ENCODE peak calls at places on chromosomes 2 and 18, in seven cellular contexts. One of them, this sample, is unnamed.

GRCh38 chr18:57705861-57706590 is 84.4 kb upstream of the NARS1 start:
- DNase-seq in GM23338: no peak
- DNase-seq in M059J: no peak
- DNase-seq in GM04503: no peak
- DNase-seq in PC-3: peak; percentile 81
- DNase-seq in islet precursor cell: peak; percentile 12
- DNase-seq in endothelial cell: no peak
- DNase-seq in this sample: no peak

GRCh38 chr2:239441261-239441701 is 40.5 kb upstream of the HDAC4 start:
- DNase-seq in GM23338: peak; percentile 8
- DNase-seq in M059J: no peak
- DNase-seq in endothelial cell: no peak
- DNase-seq in islet precursor cell: no peak
- DNase-seq in GM04503: no peak
- DNase-seq in PC-3: no peak
- DNase-seq in this sample: no peak

GRCh38 chr2:23712756-23713151 is 214.2 kb downstream of the ATAD2B start:
- DNase-seq in GM04503: no peak
- DNase-seq in PC-3: no peak
- DNase-seq in islet precursor cell: no peak
- DNase-seq in GM23338: no peak
- DNase-seq in M059J: no peak
- DNase-seq in endothelial cell: no peak
- DNase-seq in this sample: no peak

GRCh38 chr2:211114826-211115450 is 558.5 kb downstream of the CPS1 start:
- DNase-seq in GM23338: no peak
- DNase-seq in endothelial cell: no peak
- DNase-seq in GM04503: no peak
- DNase-seq in islet precursor cell: no peak
- DNase-seq in M059J: no peak
- DNase-seq in PC-3: no peak
- DNase-seq in this sample: no peak

GRCh38 chr2:236159778-236160170 is 8.4 kb downstream of the GBX2 start:
- DNase-seq in PC-3: no peak
- DNase-seq in GM23338: peak; percentile 40
- DNase-seq in islet precursor cell: no peak
- DNase-seq in M059J: no peak
- DNase-seq in GM04503: no peak
- DNase-seq in endothelial cell: no peak
- DNase-seq in this sample: no peak

GRCh38 chr2:17303496-17303895 is 214.7 kb downstream of the RAD51AP2 start:
- DNase-seq in GM23338: peak; percentile 21
- DNase-seq in islet precursor cell: no peak
- DNase-seq in M059J: peak; percentile 69
- DNase-seq in GM04503: no peak
- DNase-seq in PC-3: peak; percentile 31
- DNase-seq in endothelial cell: no peak
- DNase-seq in this sample: no peak

GRCh38 chr2:10471046-10471571 is 23.0 kb upstream of the ODC1 start:
- DNase-seq in GM23338: peak; percentile 36
- DNase-seq in islet precursor cell: peak; percentile 71
- DNase-seq in M059J: no peak
- DNase-seq in endothelial cell: no peak
- DNase-seq in PC-3: no peak
- DNase-seq in GM04503: no peak
- DNase-seq in this sample: peak; percentile 76

GRCh38 chr2:113966832-113967231 is 76.9 kb downstream of the ACTR3 start:
- DNase-seq in M059J: no peak
- DNase-seq in GM04503: no peak
- DNase-seq in PC-3: peak; percentile 46
- DNase-seq in GM23338: no peak
- DNase-seq in islet precursor cell: no peak
- DNase-seq in endothelial cell: no peak
- DNase-seq in this sample: no peak

GRCh38 chr2:31151501-31151900 is 13.3 kb upstream of the GALNT14 start:
- DNase-seq in PC-3: peak; percentile 30
- DNase-seq in M059J: peak; percentile 24
- DNase-seq in islet precursor cell: peak; percentile 57
- DNase-seq in GM04503: no peak
- DNase-seq in GM23338: peak; percentile 47
- DNase-seq in endothelial cell: no peak
- DNase-seq in this sample: no peak

GRCh38 chr18:6683112-6683876 is 46.2 kb upstream of the ARHGAP28 start:
- DNase-seq in M059J: peak; percentile 12
- DNase-seq in GM23338: peak; percentile 65
- DNase-seq in endothelial cell: no peak
- DNase-seq in islet precursor cell: peak; percentile 71
- DNase-seq in PC-3: no peak
- DNase-seq in GM04503: no peak
- DNase-seq in this sample: peak; percentile 74

GRCh38 chr2:27977623-27978312 is 87.2 kb downstream of the BABAM2 start:
- DNase-seq in M059J: peak; percentile 99
- DNase-seq in GM04503: peak; percentile 95
- DNase-seq in islet precursor cell: peak; percentile 52
- DNase-seq in GM23338: no peak
- DNase-seq in PC-3: peak; percentile 96
- DNase-seq in endothelial cell: no peak
- DNase-seq in this sample: no peak

GRCh38 chr2:224837558-224837957 is 121.4 kb upstream of the CCDC195 start:
- DNase-seq in PC-3: peak; percentile 73
- DNase-seq in GM04503: peak; percentile 55
- DNase-seq in endothelial cell: no peak
- DNase-seq in M059J: peak; percentile 84
- DNase-seq in islet precursor cell: no peak
- DNase-seq in GM23338: no peak
- DNase-seq in this sample: no peak

GRCh38 chr2:240302933-240303332 is 132.5 kb upstream of the GPC1 start:
- DNase-seq in M059J: no peak
- DNase-seq in islet precursor cell: no peak
- DNase-seq in GM04503: no peak
- DNase-seq in GM23338: no peak
- DNase-seq in endothelial cell: no peak
- DNase-seq in PC-3: no peak
- DNase-seq in this sample: no peak

GRCh38 chr2:216341151-216341550 is 31.1 kb downstream of the MARCHF4 start:
- DNase-seq in PC-3: no peak
- DNase-seq in M059J: no peak
- DNase-seq in GM23338: no peak
- DNase-seq in endothelial cell: no peak
- DNase-seq in GM04503: no peak
- DNase-seq in islet precursor cell: no peak
- DNase-seq in this sample: no peak

GRCh38 chr2:190999949-191000665 is 13.9 kb downstream of the STAT1 start:
- DNase-seq in GM04503: no peak
- DNase-seq in GM23338: no peak
- DNase-seq in PC-3: no peak
- DNase-seq in islet precursor cell: no peak
- DNase-seq in endothelial cell: no peak
- DNase-seq in M059J: no peak
- DNase-seq in this sample: no peak

GRCh38 chr18:3931542-3932112 is 481.7 kb downstream of the TGIF1 start:
- DNase-seq in endothelial cell: no peak
- DNase-seq in GM23338: no peak
- DNase-seq in M059J: peak; percentile 5
- DNase-seq in GM04503: no peak
- DNase-seq in PC-3: no peak
- DNase-seq in islet precursor cell: no peak
- DNase-seq in this sample: no peak

GRCh38 chr2:166032361-166032760 is 78.8 kb upstream of the TTC21B start:
- DNase-seq in islet precursor cell: no peak
- DNase-seq in M059J: no peak
- DNase-seq in endothelial cell: no peak
- DNase-seq in PC-3: no peak
- DNase-seq in GM04503: no peak
- DNase-seq in GM23338: no peak
- DNase-seq in this sample: no peak

GRCh38 chr2:100291152-100291970 is 30.9 kb downstream of the LONRF2 start:
- DNase-seq in GM04503: peak; percentile 55
- DNase-seq in GM23338: no peak
- DNase-seq in islet precursor cell: peak; percentile 99
- DNase-seq in endothelial cell: no peak
- DNase-seq in M059J: peak; percentile 99
- DNase-seq in PC-3: peak; percentile 92
- DNase-seq in this sample: peak; percentile 82

GRCh38 chr2:56448403-56448998 is 264.7 kb downstream of the CCDC85A start:
- DNase-seq in GM23338: no peak
- DNase-seq in islet precursor cell: peak; percentile 51
- DNase-seq in endothelial cell: no peak
- DNase-seq in GM04503: peak; percentile 61
- DNase-seq in PC-3: peak; percentile 33
- DNase-seq in M059J: peak; percentile 50
- DNase-seq in this sample: no peak

GRCh38 chr2:54949431-54949830 is 100.8 kb downstream of the RTN4 start:
- DNase-seq in GM23338: no peak
- DNase-seq in endothelial cell: no peak
- DNase-seq in islet precursor cell: no peak
- DNase-seq in GM04503: no peak
- DNase-seq in PC-3: no peak
- DNase-seq in M059J: peak; percentile 41
- DNase-seq in this sample: no peak

This sample was measured in ELF-1.